ENCODE peak calls at places on chromosomes 1 and 21, in six cellular contexts. F, Q, B, E, R and T are unnamed samples.

GRCh38 chr21:14683021-14683420 is 136.9 kb upstream of the SAMSN1 start:
- DNase-seq in F (no peak), Q (no peak), B (no peak), E (no peak), R (no peak), T (no peak)

GRCh38 chr1:99682291-99682751 is 36.4 kb downstream of the PALMD start:
- DNase-seq in F (no peak), Q (no peak), B (peak), E (no peak), R (no peak), T (no peak)

GRCh38 chr1:15579683-15580047 is 5.2 kb downstream of the AGMAT start:
- DNase-seq in F (no peak), Q (no peak), B (no peak), E (no peak), R (no peak), T (no peak)

GRCh38 chr1:11615109-11615508 is 39.1 kb downstream of the FBXO2 start:
- DNase-seq in F (no peak), Q (no peak), B (no peak), E (no peak), R (no peak), T (no peak)

GRCh38 chr1:66732407-66733166 is 19.7 kb upstream of the DYNLT5 start:
- DNase-seq in F (no peak), Q (no peak), B (peak), E (no peak), R (no peak), T (no peak)

GRCh38 chr1:1540015-1540816 is at the start of gene TMEM240:
- DNase-seq in F (peak), Q (peak), B (peak), E (peak), R (peak), T (peak)

GRCh38 chr1:4219111-4219510 is 319.0 kb upstream of the C1orf174 start:
- DNase-seq in F (no peak), Q (no peak), B (no peak), E (no peak), R (no peak), T (no peak)

GRCh38 chr1:32336963-32337675 is 1.1 kb upstream of the MARCKSL1 start:
- DNase-seq in F (peak), Q (peak), B (peak), E (peak), R (no peak), T (peak)

GRCh38 chr21:37266515-37267221 is 466 bp downstream of the VPS26C start:
- DNase-seq in F (no peak), Q (no peak), B (peak), E (peak), R (peak), T (peak)

GRCh38 chr1:54588377-54588776 is 34.9 kb downstream of the FAM151A start:
- DNase-seq in F (no peak), Q (no peak), B (no peak), E (no peak), R (no peak), T (no peak)

GRCh38 chr1:239630767-239631166 is 244.4 kb downstream of the CHRM3 start:
- DNase-seq in F (no peak), Q (no peak), B (no peak), E (no peak), R (peak), T (no peak)

GRCh38 chr21:35732788-35733187 is 327.5 kb downstream of the SETD4 start:
- DNase-seq in F (no peak), Q (no peak), B (no peak), E (no peak), R (no peak), T (no peak)

GRCh38 chr1:101079341-101079740 is 53.8 kb upstream of the DPH5 start:
- DNase-seq in F (no peak), Q (no peak), B (no peak), E (no peak), R (no peak), T (no peak)

GRCh38 chr1:221794079-221794670 is 52.3 kb upstream of the DUSP10 start:
- DNase-seq in F (no peak), Q (no peak), B (peak), E (no peak), R (no peak), T (no peak)

GRCh38 chr1:157813269-157813668 is 6.7 kb downstream of the FCRL1 start:
- DNase-seq in F (no peak), Q (no peak), B (no peak), E (no peak), R (no peak), T (no peak)

GRCh38 chr1:121538943-121539575 is 354.3 kb downstream of the SRGAP2C start:
- DNase-seq in F (no peak), Q (no peak), B (no peak), E (no peak), R (no peak), T (no peak)

GRCh38 chr21:41974752-41975053 is 20.9 kb upstream of the C2CD2 start:
- DNase-seq in F (no peak), Q (no peak), B (no peak), E (peak), R (no peak), T (no peak)

GRCh38 chr1:156616463-156616862 is 2.8 kb upstream of the HAPLN2 start:
- DNase-seq in F (no peak), Q (no peak), B (peak), E (no peak), R (peak), T (peak)

GRCh38 chr21:45166931-45167330 is 92.6 kb downstream of the ADARB1 start:
- DNase-seq in F (no peak), Q (no peak), B (no peak), E (no peak), R (no peak), T (no peak)

GRCh38 chr1:109787211-109787844 is 23.6 kb upstream of the EPS8L3 start:
- DNase-seq in F (no peak), Q (no peak), B (peak), E (no peak), R (no peak), T (no peak)

GRCh38 chr21:14890141-14890540 is 174.7 kb downstream of the NRIP1 start:
- DNase-seq in F (no peak), Q (no peak), B (no peak), E (no peak), R (no peak), T (no peak)

GRCh38 chr1:21601278-21602048 is 67.7 kb downstream of the RAP1GAP start:
- DNase-seq in F (no peak), Q (no peak), B (no peak), E (no peak), R (no peak), T (no peak)

GRCh38 chr1:195981448-195982139 is 626.6 kb downstream of the KCNT2 start:
- DNase-seq in F (no peak), Q (no peak), B (peak), E (no peak), R (no peak), T (no peak)

GRCh38 chr1:245091171-245091621 is 63.6 kb upstream of the KIF26B start:
- DNase-seq in F (no peak), Q (no peak), B (peak), E (no peak), R (no peak), T (no peak)

GRCh38 chr1:100353988-100354387 is 1.7 kb downstream of the CDC14A start:
- DNase-seq in F (no peak), Q (no peak), B (peak), E (no peak), R (peak), T (peak)

GRCh38 chr1:170619167-170620030 is 44.5 kb upstream of the PRRX1 start:
- DNase-seq in F (no peak), Q (no peak), B (peak), E (no peak), R (no peak), T (peak)

GRCh38 chr1:167795810-167796740 is 74.3 kb downstream of the MPZL1 start:
- DNase-seq in F (no peak), Q (no peak), B (no peak), E (no peak), R (peak), T (no peak)

GRCh38 chr1:187928288-187928687 is 1099.5 kb downstream of the PLA2G4A start:
- DNase-seq in F (no peak), Q (no peak), B (peak), E (no peak), R (peak), T (peak)

GRCh38 chr1:36879613-36880012 is 154.7 kb downstream of the GRIK3 start:
- DNase-seq in F (no peak), Q (no peak), B (no peak), E (peak), R (no peak), T (no peak)

GRCh38 chr1:26471498-26472329 is 526 bp upstream of the HMGN2 start:
- DNase-seq in F (peak), Q (peak), B (peak), E (peak), R (peak), T (peak)

GRCh38 chr1:92754000-92754787 is 30.7 kb downstream of the EVI5 start:
- DNase-seq in F (no peak), Q (no peak), B (peak), E (no peak), R (no peak), T (peak)

DNA sequence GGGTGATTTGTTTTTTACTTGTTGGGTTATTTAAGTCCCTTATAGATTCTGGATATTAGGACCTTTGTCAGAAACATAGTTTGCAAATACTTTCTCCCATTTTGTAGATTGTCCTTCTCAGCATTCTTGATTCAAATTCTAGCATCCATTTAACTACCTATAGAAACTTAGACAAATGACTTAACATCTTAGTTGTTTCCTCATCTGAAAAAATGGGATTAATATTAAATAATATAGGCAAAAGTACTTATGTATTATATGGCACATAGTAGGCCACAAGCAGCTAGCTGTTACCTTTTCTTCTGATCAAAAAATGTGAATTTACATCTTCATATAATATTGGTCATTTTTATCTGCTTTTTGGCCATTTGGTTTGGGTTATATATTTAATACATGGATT is 307.5 kb downstream of the ZP4 start:
- DNase-seq in F (no peak), Q (no peak), B (no peak), E (no peak), R (no peak), T (no peak)
- H3K27ac ChIP-seq in F (no peak), Q (no peak), B (no peak), E (no peak), R (no peak), T (no peak)

GRCh38 chr1:234297668-234298067 is 75.6 kb upstream of the COA6 start:
- DNase-seq in F (no peak), Q (no peak), B (no peak), E (no peak), R (no peak), T (no peak)

GRCh38 chr1:234296481-234296880 is 76.8 kb upstream of the COA6 start:
- DNase-seq in F (no peak), Q (no peak), B (no peak), E (no peak), R (no peak), T (no peak)

GRCh38 chr1:234295039-234295438 is 78.2 kb upstream of the COA6 start:
- DNase-seq in F (no peak), Q (no peak), B (no peak), E (no peak), R (no peak), T (no peak)

GRCh38 chr1:234294109-234294845 is 79.0 kb upstream of the COA6 start:
- DNase-seq in F (no peak), Q (no peak), B (no peak), E (no peak), R (no peak), T (no peak)

GRCh38 chr1:234295626-234296025 is 77.6 kb upstream of the COA6 start:
- DNase-seq in F (no peak), Q (no peak), B (no peak), E (no peak), R (no peak), T (no peak)
- H3K27ac ChIP-seq in F (no peak), Q (no peak), B (no peak), E (no peak), R (no peak), T (no peak)

DNA sequence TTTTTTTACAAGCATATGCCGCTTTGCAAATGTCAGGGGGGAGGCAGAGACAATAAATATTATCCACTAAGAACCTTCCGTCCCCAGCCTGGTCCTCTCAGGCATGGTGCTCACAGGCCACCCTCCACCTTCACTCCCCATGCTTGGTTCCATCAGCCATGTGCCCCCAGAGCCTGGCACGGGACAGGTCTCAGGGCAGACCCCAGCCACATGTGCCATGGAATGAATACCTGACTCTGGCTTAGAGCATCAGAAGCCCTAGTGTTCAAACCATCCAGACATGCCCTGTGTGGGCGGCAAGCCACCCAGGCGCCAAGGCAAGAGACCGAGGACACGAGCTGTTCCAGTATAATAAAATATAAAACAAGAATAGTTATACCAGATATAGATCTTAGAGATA is 5.4 kb downstream of the LSS start:
- DNase-seq in F (no peak), Q (no peak), B (no peak), E (no peak), R (no peak), T (no peak)
- H3K27ac ChIP-seq in F (no peak), Q (no peak), B (no peak), E (no peak), R (no peak), T (peak)

DNA sequence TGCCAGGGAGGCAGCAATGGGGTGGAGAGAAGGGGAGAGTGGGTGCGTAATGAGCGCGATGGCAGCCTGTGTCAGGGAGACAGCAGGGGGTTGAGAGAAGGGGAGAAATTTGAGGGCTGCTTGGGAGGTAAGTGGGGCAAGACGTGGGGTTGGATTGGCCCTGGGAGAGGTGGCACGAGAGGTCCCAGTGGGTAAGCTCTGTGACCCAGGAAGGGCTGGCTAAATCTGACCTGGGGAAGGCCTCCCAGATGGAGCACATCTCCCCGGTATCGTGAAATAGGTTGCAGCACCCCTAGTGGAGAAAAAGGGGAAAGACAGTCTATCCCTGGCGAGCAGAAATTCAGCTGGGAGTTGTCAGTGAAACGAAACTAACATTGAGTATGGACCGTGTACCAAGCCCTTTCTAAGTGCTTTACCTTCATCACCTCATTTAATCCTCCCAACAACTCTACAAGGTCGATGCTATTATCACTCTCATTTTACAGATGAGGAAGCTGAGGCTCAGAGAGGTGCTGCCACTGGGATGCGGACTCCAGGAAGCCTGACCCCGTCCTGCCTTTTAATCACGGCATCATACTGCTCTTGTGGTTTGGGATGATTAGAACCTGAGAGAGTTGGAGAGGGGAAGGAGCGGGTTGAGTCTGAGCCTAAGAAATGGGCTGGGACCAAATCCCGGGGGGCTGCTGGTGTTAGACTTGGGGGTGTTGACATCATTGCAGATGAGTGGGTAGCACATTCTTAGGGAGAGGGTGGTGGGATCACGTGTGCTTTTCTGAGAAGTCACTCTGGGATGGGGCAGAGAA is 56.6 kb upstream of the RPL11 start:
- DNase-seq in F (peak), Q (peak), B (peak), E (peak), R (peak), T (peak)
- H3K27ac ChIP-seq in F (peak), Q (peak), B (peak), E (peak), R (no peak), T (peak)

GRCh38 chr1:41103761-41104160 is 82.2 kb upstream of the SLFNL1 start:
- DNase-seq in F (no peak), Q (no peak), B (no peak), E (no peak), R (no peak), T (no peak)

GRCh38 chr1:41102208-41102607 is 80.7 kb upstream of the SLFNL1 start:
- DNase-seq in F (peak), Q (no peak), B (peak), E (peak), R (no peak), T (peak)

GRCh38 chr1:41098657-41099207 is 77.2 kb upstream of the SLFNL1 start:
- DNase-seq in F (no peak), Q (no peak), B (no peak), E (no peak), R (no peak), T (no peak)

GRCh38 chr1:41100170-41100569 is 78.6 kb upstream of the SLFNL1 start:
- DNase-seq in F (no peak), Q (no peak), B (no peak), E (no peak), R (no peak), T (no peak)

GRCh38 chr1:41102653-41103052 is 81.1 kb upstream of the SLFNL1 start:
- DNase-seq in F (no peak), Q (no peak), B (no peak), E (no peak), R (no peak), T (no peak)
- H3K27ac ChIP-seq in F (no peak), Q (no peak), B (no peak), E (peak), R (no peak), T (peak)

GRCh38 chr1:173871091-173871490 is 2.9 kb downstream of the ZBTB37 start:
- DNase-seq in F (no peak), Q (no peak), B (no peak), E (no peak), R (no peak), T (no peak)
- H3K27ac ChIP-seq in F (peak), Q (peak), B (no peak), E (peak), R (no peak), T (no peak)

GRCh38 chr1:10339036-10339567 is 59.8 kb upstream of the PGD start:
- DNase-seq in F (no peak), Q (no peak), B (no peak), E (no peak), R (no peak), T (no peak)
- H3K27ac ChIP-seq in F (no peak), Q (no peak), B (no peak), E (no peak), R (no peak), T (no peak)

GRCh38 chr1:56446531-56447098 is 132.7 kb downstream of the PLPP3 start:
- DNase-seq in F (no peak), Q (no peak), B (peak), E (no peak), R (no peak), T (no peak)
- H3K27ac ChIP-seq in F (peak), Q (no peak), B (peak), E (peak), R (no peak), T (no peak)

GRCh38 chr1:68977211-68977610 is 480.3 kb upstream of the DEPDC1 start:
- DNase-seq in F (no peak), Q (no peak), B (no peak), E (no peak), R (peak), T (no peak)

GRCh38 chr1:68970571-68970970 is 473.7 kb upstream of the DEPDC1 start:
- DNase-seq in F (no peak), Q (no peak), B (no peak), E (no peak), R (no peak), T (no peak)

GRCh38 chr1:68974447-68974846 is 477.6 kb upstream of the DEPDC1 start:
- DNase-seq in F (no peak), Q (no peak), B (no peak), E (no peak), R (peak), T (no peak)

GRCh38 chr1:68975534-68975933 is 478.7 kb upstream of the DEPDC1 start:
- DNase-seq in F (no peak), Q (no peak), B (no peak), E (no peak), R (peak), T (no peak)

GRCh38 chr1:68973459-68974244 is 476.8 kb upstream of the DEPDC1 start:
- DNase-seq in F (no peak), Q (no peak), B (peak), E (no peak), R (no peak), T (no peak)
- H3K27ac ChIP-seq in F (no peak), Q (no peak), B (no peak), E (no peak), R (no peak), T (no peak)